ENCODE peak calls at places on chromosome 12, in five cellular contexts. P is HepG2, Q is A549, Y is IMR-90, L is GM12878. D is an unnamed sample.

GRCh38 chr12:53939141-53940108 is 794 bp downstream of the HOXC13 start:
- DNase-seq in P (peak; percentile 24), Q (peak; percentile 36), Y (no peak), L (no peak), D (no peak)

GRCh38 chr12:21941522-21942376 is 523 bp upstream of the ABCC9 start:
- DNase-seq in P (no peak), Q (no peak), Y (peak; percentile 26), L (no peak), D (no peak)

GRCh38 chr12:82458101-82458500 is 99.8 kb downstream of the METTL25 start:
- DNase-seq in P (no peak), Q (no peak), Y (no peak), L (no peak), D (no peak)

GRCh38 chr12:102043928-102044327 is 17.9 kb downstream of the WASHC3 start:
- DNase-seq in P (no peak), Q (no peak), Y (no peak), L (no peak), D (peak; percentile 21)

GRCh38 chr12:94309348-94309747 is 150.3 kb downstream of the CEP83 start:
- DNase-seq in P (no peak), Q (no peak), Y (no peak), L (peak; percentile 54), D (no peak)

GRCh38 chr12:15556411-15556810 is 232.8 kb downstream of the EPS8 start:
- DNase-seq in P (no peak), Q (no peak), Y (no peak), L (no peak), D (no peak)

GRCh38 chr12:66237505-66238175 is 48.6 kb downstream of the IRAK3 start:
- DNase-seq in P (no peak), Q (no peak), Y (no peak), L (no peak), D (no peak)

GRCh38 chr12:15044461-15044860 is 71.6 kb downstream of the PDE6H start:
- DNase-seq in P (no peak), Q (no peak), Y (no peak), L (no peak), D (no peak)

GRCh38 chr12:41476499-41476898 is 288.4 kb downstream of the PDZRN4 start:
- DNase-seq in P (no peak), Q (no peak), Y (no peak), L (no peak), D (no peak)

GRCh38 chr12:14774944-14775651 is 28.2 kb downstream of the WBP11 start:
- DNase-seq in P (no peak), Q (peak; percentile 33), Y (peak; percentile 65), L (no peak), D (no peak)

GRCh38 chr12:58920102-58920955 is at the start of gene LRIG3:
- DNase-seq in P (peak; percentile 76), Q (peak; percentile 85), Y (peak; percentile 89), L (no peak), D (peak; percentile 20)

GRCh38 chr12:50637870-50638481 is 125.9 kb upstream of the ATF1 start:
- DNase-seq in P (peak; percentile 40), Q (peak; percentile 35), Y (peak; percentile 69), L (no peak), D (no peak)

GRCh38 chr12:124608451-124608870 is 41.0 kb upstream of the NCOR2 start:
- DNase-seq in P (no peak), Q (no peak), Y (no peak), L (no peak), D (no peak)

GRCh38 chr12:62861586-62861985 is 73.4 kb downstream of the PPM1H start:
- DNase-seq in P (no peak), Q (no peak), Y (no peak), L (no peak), D (no peak)

GRCh38 chr12:6264402-6265037 is 46.0 kb upstream of the PLEKHG6 start:
- DNase-seq in P (no peak), Q (no peak), Y (no peak), L (no peak), D (no peak)

GRCh38 chr12:54984602-54985376 is at the start of gene TESPA1:
- DNase-seq in P (no peak), Q (no peak), Y (no peak), L (peak; percentile 90), D (no peak)

GRCh38 chr12:389138-390096 is at the start of gene KDM5A:
- DNase-seq in P (peak; percentile 86), Q (peak; percentile 92), Y (peak; percentile 94), L (peak; percentile 73), D (peak; percentile 85)

GRCh38 chr12:113007166-113007565 is 28.8 kb downstream of the OAS2 start:
- DNase-seq in P (peak; percentile 41), Q (no peak), Y (peak; percentile 18), L (no peak), D (no peak)

GRCh38 chr12:80598004-80598606 is 109.3 kb upstream of the MYF6 start:
- DNase-seq in P (peak; percentile 20), Q (no peak), Y (peak; percentile 83), L (no peak), D (no peak)

GRCh38 chr12:61302282-61302681 is 957.9 kb upstream of the USP15 start:
- DNase-seq in P (no peak), Q (no peak), Y (no peak), L (no peak), D (no peak)

GRCh38 chr12:89882051-89882450 is 173.4 kb upstream of the ATP2B1 start:
- DNase-seq in P (no peak), Q (no peak), Y (peak; percentile 89), L (peak; percentile 55), D (no peak)

GRCh38 chr12:124827588-124828184 is 36.0 kb downstream of the SCARB1 start:
- DNase-seq in P (no peak), Q (peak; percentile 36), Y (no peak), L (peak; percentile 45), D (no peak)

GRCh38 chr12:58668831-58669230 is 251.5 kb downstream of the LRIG3 start:
- DNase-seq in P (no peak), Q (no peak), Y (peak; percentile 39), L (no peak), D (no peak)

GRCh38 chr12:108495054-108495453 is 20.0 kb upstream of the FICD start:
- DNase-seq in P (peak; percentile 18), Q (peak; percentile 55), Y (peak; percentile 12), L (no peak), D (peak; percentile 78)

GRCh38 chr12:93002278-93003054 is 73.4 kb upstream of the EEA1 start:
- DNase-seq in P (no peak), Q (no peak), Y (peak; percentile 92), L (no peak), D (no peak)

GRCh38 chr12:102010265-102010994 is 51.4 kb downstream of the WASHC3 start:
- DNase-seq in P (no peak), Q (no peak), Y (no peak), L (peak; percentile 84), D (no peak)

GRCh38 chr12:46303039-46303666 is 34.3 kb upstream of the SLC38A1 start:
- DNase-seq in P (peak; percentile 27), Q (no peak), Y (peak; percentile 33), L (peak; percentile 2), D (peak; percentile 74)

GRCh38 chr12:98812225-98812624 is 167.1 kb downstream of the APAF1 start:
- DNase-seq in P (no peak), Q (no peak), Y (no peak), L (no peak), D (no peak)

GRCh38 chr12:110015132-110015531 is 15.9 kb downstream of the ANKRD13A start:
- DNase-seq in P (no peak), Q (no peak), Y (no peak), L (no peak), D (no peak)

GRCh38 chr12:68100241-68100640 is 59.3 kb downstream of the IFNG start:
- DNase-seq in P (no peak), Q (no peak), Y (no peak), L (no peak), D (no peak)

GRCh38 chr12:26744042-26744626 is 88.9 kb downstream of the ITPR2 start:
- DNase-seq in P (no peak), Q (no peak), Y (no peak), L (no peak), D (no peak)

GRCh38 chr12:12790956-12791355 is 5.5 kb downstream of the APOLD1 start:
- DNase-seq in P (no peak), Q (no peak), Y (no peak), L (no peak), D (no peak)

GRCh38 chr12:69388371-69388770 is 28.8 kb downstream of the YEATS4 start:
- DNase-seq in P (peak; percentile 43), Q (peak; percentile 11), Y (peak; percentile 81), L (no peak), D (no peak)
- TF ChIP-seq CEBPB in P (no peak), Q (no peak), Y (no peak), L (no peak), D (no peak)

DNA sequence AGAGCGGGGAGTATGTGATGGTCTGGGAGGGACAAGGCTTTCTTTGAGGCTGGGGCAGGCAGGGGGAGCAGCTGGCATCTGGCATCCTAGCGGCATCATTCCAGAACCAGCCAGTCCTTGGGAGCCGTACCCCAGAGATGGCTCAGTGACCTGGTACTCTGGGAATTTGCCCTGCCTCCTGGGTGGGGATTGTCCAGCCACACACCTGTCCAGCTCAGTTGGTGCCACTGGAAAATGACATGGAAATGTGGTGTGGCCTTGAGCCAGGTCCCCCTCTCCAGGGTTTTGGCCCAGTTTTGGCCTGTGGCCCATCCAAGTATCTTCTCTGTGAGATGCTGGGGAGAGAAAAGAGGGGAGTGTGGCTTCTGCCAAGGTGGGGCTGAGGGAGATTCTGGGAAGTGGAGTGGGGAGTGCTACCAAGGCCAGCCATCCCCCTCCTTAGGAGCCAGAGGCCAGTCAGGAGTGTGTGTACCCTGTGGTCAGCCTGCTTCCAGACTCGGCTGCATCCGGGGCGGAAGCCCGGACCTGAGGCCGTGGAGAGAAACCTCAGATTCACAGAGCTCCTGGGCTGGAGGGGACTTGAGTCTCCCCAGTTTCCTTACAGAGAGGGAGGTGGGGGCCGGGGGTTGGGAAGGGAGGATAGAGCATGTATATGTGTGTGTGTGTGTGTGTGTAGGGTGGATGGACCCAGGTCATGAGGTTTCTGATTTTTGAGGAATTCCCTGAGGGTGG is 14.7 kb upstream of the KRT80 start:
- DNase-seq in P (no peak), Q (no peak), Y (no peak), L (no peak), D (no peak)
- TF ChIP-seq CEBPB in P (no peak), Q (no peak), Y (no peak), L (no peak), D (no peak)

DNA sequence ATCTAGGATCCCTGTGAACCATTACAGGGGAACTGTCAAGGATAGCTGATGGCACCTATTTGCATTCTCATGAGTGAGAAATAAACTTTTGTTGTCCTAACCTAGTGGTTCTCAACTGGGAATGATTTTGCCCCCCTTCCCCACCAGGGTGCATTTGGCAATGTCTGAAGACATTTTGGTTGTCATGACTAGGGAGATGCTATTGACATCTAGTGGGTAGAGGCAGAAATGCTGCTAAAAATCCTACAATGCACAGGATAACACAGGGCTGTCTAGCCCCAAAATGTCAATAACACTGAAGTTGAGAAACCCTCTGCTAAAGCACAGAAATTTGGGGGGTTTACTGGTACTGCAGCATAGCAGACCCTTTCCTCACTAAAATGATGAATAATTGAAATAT is 140.9 kb upstream of the SRRM4 start:
- DNase-seq in P (peak; percentile 29), Q (no peak), Y (no peak), L (no peak), D (no peak)
- TF ChIP-seq CEBPB in P (no peak), Q (no peak), Y (no peak), L (no peak), D (no peak)

DNA sequence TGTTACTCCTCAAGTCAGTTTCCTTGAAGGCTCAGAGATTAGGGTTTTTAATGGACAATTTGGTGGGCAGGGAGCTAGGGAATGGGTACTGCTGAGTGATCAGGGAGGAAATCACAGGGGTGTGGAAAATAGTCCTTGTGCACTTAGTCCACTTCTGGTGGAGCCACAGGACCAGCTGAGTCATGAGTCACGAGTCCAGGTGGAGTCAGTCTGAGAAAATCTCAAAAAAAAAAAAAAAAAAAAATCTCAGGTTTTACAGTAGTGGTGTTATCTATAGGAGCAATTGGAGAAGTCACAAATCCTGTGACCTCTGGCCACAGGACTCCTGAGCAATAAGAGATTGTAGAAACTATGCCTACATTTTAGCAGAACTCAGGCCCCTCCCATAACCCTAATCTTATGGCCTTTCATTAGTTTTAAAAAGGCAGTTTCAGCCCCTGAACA is 28.2 kb upstream of the AMN1 start:
- DNase-seq in P (peak; percentile 41), Q (no peak), Y (no peak), L (no peak), D (no peak)
- TF ChIP-seq CEBPB in P (no peak), Q (no peak), Y (no peak), L (no peak), D (no peak)